ENCODE peak calls at places on chromosomes 7 and 10, in ten cellular contexts. Z, X, H, N, G, K, V, Y, F and U are unnamed samples.

GRCh38 chr10:5559642-5560141 is 34.9 kb downstream of the CALML3 start:
- DNase-seq in Z (no peak), G (peak), K (peak), Y (peak), X (peak), V (no peak), N (peak), F (no peak), H (no peak), U (peak)

GRCh38 chr7:21971780-21972396 is 26.2 kb upstream of the CDCA7L start:
- DNase-seq in V (no peak), F (no peak), Y (no peak), H (no peak), G (no peak), K (no peak), X (no peak), Z (no peak), N (no peak), U (no peak)

GRCh38 chr10:75532253-75532924 is 101.0 kb downstream of the LRMDA start:
- DNase-seq in V (no peak), Y (no peak), N (no peak), F (no peak), K (peak), Z (no peak), G (peak), H (no peak), X (peak), U (peak)

GRCh38 chr10:69716711-69717560 is 84.8 kb upstream of the COL13A1 start:
- DNase-seq in G (peak), N (no peak), V (peak), H (peak), X (peak), F (no peak), K (peak), Z (peak), Y (no peak), U (peak)

GRCh38 chr7:17506090-17506489 is 207.6 kb downstream of the AHR start:
- DNase-seq in H (no peak), G (peak), F (no peak), Y (no peak), V (no peak), N (no peak), Z (no peak), X (no peak), K (peak), U (peak)

GRCh38 chr7:110541962-110542361 is 549.0 kb upstream of the LRRN3 start:
- DNase-seq in H (no peak), X (no peak), G (peak), V (no peak), Z (no peak), F (peak), N (peak), K (no peak), Y (no peak), U (peak)

GRCh38 chr7:156238366-156239133 is 402.0 kb upstream of the RNF32 start:
- DNase-seq in V (no peak), H (no peak), X (no peak), Y (no peak), F (no peak), N (no peak), G (no peak), K (no peak), Z (no peak), U (no peak)

GRCh38 chr7:116500071-116500853 is 724 bp downstream of the CAV2 start:
- DNase-seq in V (peak), F (no peak), Y (peak), X (peak), Z (no peak), H (peak), G (peak), N (no peak), K (peak), U (peak)

GRCh38 chr7:3028071-3028766 is 15.4 kb downstream of the CARD11 start:
- DNase-seq in F (no peak), N (no peak), X (peak), V (no peak), Z (no peak), Y (no peak), G (peak), K (peak), H (no peak), U (peak)

GRCh38 chr10:32366111-32366510 is 19.2 kb upstream of the EPC1 start:
- DNase-seq in K (no peak), N (no peak), Z (no peak), G (no peak), F (no peak), H (no peak), X (no peak), Y (no peak), V (no peak), U (no peak)

GRCh38 chr7:138785587-138786437 is 12.0 kb upstream of the TMEM213 start:
- DNase-seq in Y (no peak), G (peak), N (no peak), F (no peak), K (peak), H (no peak), Z (no peak), X (no peak), V (no peak), U (no peak)

GRCh38 chr7:106462914-106463482 is 178.2 kb upstream of the NAMPT start:
- DNase-seq in K (no peak), G (no peak), N (no peak), X (no peak), Y (no peak), F (no peak), Z (no peak), H (no peak), V (no peak), U (no peak)

GRCh38 chr10:2111936-2112335 is 374.6 kb upstream of the ADARB2 start:
- DNase-seq in V (no peak), Z (no peak), H (no peak), X (no peak), N (no peak), G (no peak), F (no peak), Y (no peak), K (no peak), U (peak)

GRCh38 chr7:44565097-44565794 is 8.5 kb downstream of the DDX56 start:
- DNase-seq in H (peak), G (peak), V (peak), Z (peak), K (peak), X (peak), Y (peak), N (no peak), F (no peak), U (peak)

GRCh38 chr7:149283321-149283720 is 21.3 kb downstream of the ZNF783 start:
- DNase-seq in K (no peak), X (no peak), V (no peak), Z (no peak), F (no peak), Y (no peak), N (no peak), G (no peak), H (no peak), U (no peak)

GRCh38 chr10:43857206-43857952 is 208.7 kb upstream of the ZNF32 start:
- DNase-seq in G (peak), X (peak), K (peak), N (peak), F (peak), V (no peak), Y (no peak), H (no peak), Z (no peak), U (peak)

GRCh38 chr7:135618510-135618909 is 43.8 kb upstream of the STMP1 start:
- DNase-seq in H (no peak), N (no peak), F (no peak), G (no peak), Z (no peak), Y (no peak), V (no peak), X (no peak), K (no peak), U (no peak)

DNA sequence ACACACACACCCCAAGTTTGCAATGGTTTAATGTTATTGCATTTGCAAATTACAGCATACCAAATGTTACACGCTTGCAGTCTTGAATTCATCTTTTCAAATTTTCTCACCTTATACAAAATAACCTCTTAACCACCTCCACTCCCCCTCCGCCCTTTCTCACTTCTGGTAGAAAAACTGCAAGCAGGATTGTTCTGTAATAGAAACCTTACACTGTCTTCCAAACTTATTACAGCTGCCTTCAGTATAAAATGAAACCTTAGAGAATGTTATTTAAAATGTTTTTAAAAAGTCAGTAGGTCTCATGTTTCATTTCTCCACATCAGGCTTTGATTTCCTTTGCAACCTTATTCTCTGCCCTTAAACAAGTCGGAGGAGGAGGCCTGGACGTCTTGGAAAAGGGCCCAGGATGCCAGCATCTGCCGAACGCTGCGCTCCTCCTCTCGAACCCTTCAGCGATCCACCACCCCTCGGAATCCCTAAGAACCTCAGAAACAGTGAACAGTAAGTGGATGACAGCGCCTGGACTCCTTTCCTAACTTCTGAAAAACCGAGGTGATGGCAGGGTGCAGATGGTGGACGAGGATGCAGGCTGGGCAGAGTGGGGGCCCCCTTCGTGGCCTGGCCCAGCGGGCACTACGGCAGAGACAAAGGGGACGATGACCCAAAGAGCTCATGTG is 74.0 kb downstream of the FGFR2 start:
- DNase-seq in X (no peak), G (no peak), F (no peak), H (no peak), Z (no peak), V (no peak), N (no peak), K (no peak), Y (no peak), U (peak)
- H3K4me3 ChIP-seq in X (no peak), G (no peak), F (peak), H (no peak), Z (peak), V (no peak), N (no peak), K (no peak), Y (peak), U (no peak)

DNA sequence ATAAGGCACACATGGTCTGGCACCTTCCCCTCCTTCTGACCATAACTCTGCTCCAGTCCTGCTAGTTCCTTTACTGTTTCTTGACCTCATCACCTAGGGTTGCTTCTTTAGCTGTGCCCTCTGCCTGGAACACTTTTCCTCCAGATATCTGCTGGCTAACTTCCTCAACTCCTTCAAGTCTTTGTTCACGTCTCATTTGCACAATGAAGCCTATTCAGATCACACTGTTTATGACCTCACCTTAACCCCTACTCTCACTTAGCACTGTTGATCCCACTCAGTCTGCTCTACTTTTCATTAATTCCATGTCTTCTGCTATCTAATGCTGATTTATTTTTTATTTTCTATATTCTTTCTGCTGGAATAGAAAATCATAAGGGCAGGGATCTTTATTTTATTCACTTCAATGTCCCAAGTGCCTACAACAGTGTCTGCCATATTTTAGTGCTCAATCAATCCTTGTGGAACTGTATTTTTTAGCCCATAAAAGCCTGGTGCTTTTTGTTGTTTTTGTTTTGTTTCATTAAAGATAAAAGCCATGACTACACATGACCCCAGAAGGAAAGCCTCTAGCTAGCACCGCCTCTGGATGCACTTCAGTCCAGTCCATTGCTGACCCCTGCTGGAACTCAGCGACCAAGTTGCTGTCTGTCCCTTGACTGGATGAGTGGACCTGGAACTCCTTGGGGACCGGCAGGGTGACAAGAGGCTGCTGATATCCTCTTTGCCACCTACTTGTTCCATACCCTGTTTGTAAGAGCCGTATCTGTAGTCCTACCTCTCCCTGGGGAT is 12.3 kb downstream of the KLF14 start:
- DNase-seq in Y (peak), Z (peak), F (no peak), X (peak), N (no peak), V (peak), H (peak), G (peak), K (peak), U (peak)
- TF ChIP-seq CTCF in Y (peak), Z (peak), F (peak), X (peak), N (peak), V (no peak), H (peak), G (peak), K (peak), U (peak)

GRCh38 chr7:100475549-100475948 is 3.5 kb downstream of the TSC22D4 start:
- DNase-seq in F (no peak), Z (no peak), V (no peak), Y (no peak), N (no peak), K (no peak), H (peak), X (no peak), G (no peak), U (no peak)
- H3K4me3 ChIP-seq in F (peak), Z (no peak), V (no peak), Y (peak), N (peak), K (peak), H (no peak), X (peak), G (no peak), U (peak)

GRCh38 chr7:69677054-69677847 is 79.0 kb downstream of the AUTS2 start:
- DNase-seq in F (no peak), G (no peak), H (no peak), V (no peak), N (no peak), Y (no peak), K (no peak), Z (no peak), X (peak), U (no peak)
- TF ChIP-seq CTCF in F (peak), G (no peak), H (peak), V (no peak), N (no peak), Y (no peak), K (peak), Z (peak), X (peak), U (no peak)

GRCh38 chr7:1087462-1087809 is 477 bp upstream of the GPER1 start:
- DNase-seq in V (no peak), K (peak), G (peak), N (no peak), H (no peak), F (peak), X (no peak), Z (no peak), Y (no peak), U (peak)

GRCh38 chr7:1085266-1085665 is 2.6 kb upstream of the GPER1 start:
- DNase-seq in X (no peak), F (no peak), V (no peak), N (no peak), G (no peak), Z (no peak), H (no peak), K (no peak), Y (no peak), U (no peak)

GRCh38 chr7:1086588-1087461 is 1.1 kb upstream of the GPER1 start:
- DNase-seq in F (no peak), Y (peak), X (peak), K (peak), G (peak), Z (peak), N (no peak), H (peak), V (peak), U (peak)

GRCh38 chr7:1083729-1084657 is 3.9 kb upstream of the GPER1 start:
- DNase-seq in F (no peak), G (no peak), N (no peak), X (no peak), K (no peak), Z (peak), V (peak), H (peak), Y (no peak), U (no peak)

DNA sequence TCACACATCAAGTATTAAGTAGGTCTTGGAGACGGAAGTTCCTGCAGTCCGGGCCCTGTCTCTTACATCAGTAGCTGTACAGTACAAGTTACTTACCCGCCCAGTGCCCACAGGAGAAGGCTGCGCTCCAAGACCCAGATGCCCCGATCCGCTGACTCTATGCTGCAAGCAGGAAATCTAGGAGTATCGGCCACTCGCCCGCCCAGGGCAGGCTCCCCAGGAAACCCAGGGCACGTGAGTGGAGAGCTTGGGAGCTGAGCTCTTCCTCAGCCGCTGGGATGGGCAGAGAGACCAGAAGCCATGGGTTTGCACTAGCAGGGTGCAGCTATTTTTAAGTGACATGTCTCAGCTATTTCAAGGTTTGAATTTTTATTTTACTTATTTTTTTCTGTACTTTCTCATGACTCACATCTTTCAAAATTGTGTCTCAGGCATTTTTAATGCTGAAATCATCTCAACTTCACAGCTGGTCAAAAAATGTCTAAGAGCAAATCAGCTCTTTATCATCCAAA is 1.9 kb upstream of the GPER1 start:
- DNase-seq in G (peak), H (no peak), Z (no peak), N (no peak), V (no peak), X (no peak), F (no peak), Y (no peak), K (no peak), U (no peak)
- H3K4me3 ChIP-seq in G (no peak), H (no peak), Z (no peak), N (no peak), V (no peak), X (no peak), F (no peak), Y (no peak), K (no peak), U (no peak)

DNA sequence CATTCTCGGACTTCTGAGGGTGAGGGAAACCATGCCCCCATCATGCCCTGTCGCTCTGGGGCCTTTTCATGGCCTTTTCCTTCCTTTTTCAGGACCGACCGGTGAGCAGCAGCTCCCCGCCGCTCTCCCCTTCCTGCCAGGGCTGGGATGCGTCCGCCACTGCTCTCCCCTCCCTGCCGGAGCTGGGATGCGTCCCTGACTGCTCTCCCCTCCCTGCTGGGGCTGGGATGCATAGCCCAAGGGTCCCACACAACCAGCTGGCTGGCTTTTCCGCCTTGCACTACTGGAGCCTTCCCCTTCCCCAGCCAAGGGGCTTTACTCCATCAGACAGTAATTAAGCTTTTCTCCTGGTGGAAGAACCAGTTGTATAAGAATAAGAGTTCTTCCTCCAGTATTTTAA is 129.7 kb upstream of the COBL start:
- DNase-seq in H (no peak), N (no peak), V (no peak), Y (no peak), Z (no peak), G (no peak), F (no peak), K (no peak), X (no peak), U (no peak)
- TF ChIP-seq CTCF in H (no peak), N (no peak), V (no peak), Y (no peak), Z (no peak), G (no peak), F (no peak), K (no peak), X (no peak), U (no peak)

GRCh38 chr7:34191766-34192550 is 286.6 kb downstream of the BMPER start:
- DNase-seq in K (no peak), G (no peak), N (no peak), Z (peak), H (no peak), F (no peak), Y (no peak), V (no peak), X (peak), U (no peak)
- H3K4me3 ChIP-seq in K (no peak), G (no peak), N (no peak), Z (no peak), H (no peak), F (no peak), Y (no peak), V (no peak), X (no peak), U (no peak)